ENCODE peak calls at places on chromosomes 6 and 20, in five cellular contexts. M, P, L, O and J are unnamed samples.
A peak's percentile ranks its signal among the peaks of the same experiment; 100 is the strongest.

GRCh38 chr6:127949251-127949650 is 48.4 kb upstream of the THEMIS start:
- DNase-seq in M (no peak), P (no peak), L (no peak), O (no peak), J (no peak)

GRCh38 chr6:71402101-71402500 is 113.5 kb downstream of the OGFRL1 start:
- DNase-seq in M (peak; percentile 75), P (no peak), L (no peak), O (no peak), J (no peak)

GRCh38 chr6:141610741-141611140 is 522.0 kb upstream of the GJE1 start:
- DNase-seq in M (no peak), P (no peak), L (no peak), O (peak; percentile 10), J (no peak)

GRCh38 chr20:24672886-24673677 is 203.7 kb downstream of the SYNDIG1 start:
- DNase-seq in M (peak; percentile 94), P (no peak), L (no peak), O (no peak), J (no peak)

GRCh38 chr6:166010136-166010535 is 157.5 kb downstream of the TBXT start:
- DNase-seq in M (no peak), P (no peak), L (no peak), O (no peak), J (no peak)

GRCh38 chr6:43887340-43887858 is 117.4 kb downstream of the VEGFA start:
- DNase-seq in M (peak; percentile 81), P (no peak), L (no peak), O (no peak), J (no peak)

GRCh38 chr20:50233325-50234212 is 42.9 kb downstream of the CEBPB start:
- DNase-seq in M (no peak), P (no peak), L (no peak), O (no peak), J (no peak)

GRCh38 chr6:97133071-97133470 is 149.9 kb downstream of the MMS22L start:
- DNase-seq in M (no peak), P (no peak), L (no peak), O (no peak), J (no peak)

GRCh38 chr6:27359231-27359630 is 29.3 kb upstream of the ZNF391 start:
- DNase-seq in M (no peak), P (no peak), L (no peak), O (no peak), J (no peak)

GRCh38 chr20:44810391-44811149 is at the start of gene RIMS4:
- DNase-seq in M (no peak), P (peak; percentile 77), L (no peak), O (no peak), J (peak; percentile 70)